ENCODE peak calls at places on chromosomes 4 and X, in seven cellular contexts. W, J, U, E, S, N and Y are unnamed samples. For H3K9me3, the result is how much of the 10 kb centered on the place peaks cover.

GRCh38 chrX:139200793-139201192 is 329.7 kb upstream of the F9 start:
- DNase-seq in W (no peak), J (no peak), U (no peak), E (no peak), S (no peak), N (no peak), Y (peak)

GRCh38 chrX:118562574-118563164 is 67.1 kb downstream of the DOCK11 start:
- DNase-seq in W (no peak), J (no peak), U (no peak), E (no peak), S (no peak), N (no peak), Y (no peak)

GRCh38 chr4:56755901-56756300 is 65.6 kb downstream of the SPINK2 start:
- DNase-seq in W (no peak), J (no peak), U (peak), E (no peak), S (no peak), N (no peak), Y (peak)

GRCh38 chrX:101977091-101977490 is 45.3 kb upstream of the ZMAT1 start:
- DNase-seq in W (no peak), J (no peak), U (no peak), E (no peak), S (no peak), N (no peak), Y (no peak)

GRCh38 chrX:74535633-74536141 is 78.7 kb downstream of the RLIM start:
- DNase-seq in W (peak), J (peak), U (no peak), E (peak), S (peak), N (peak), Y (peak)

GRCh38 chr4:7781993-7782392 is 157.7 kb downstream of the AFAP1 start:
- DNase-seq in W (no peak), J (peak), U (peak), E (no peak), S (no peak), N (no peak), Y (no peak)

GRCh38 chr4:148007303-148007702 is 275.4 kb downstream of the ARHGAP10 start:
- DNase-seq in W (no peak), J (no peak), U (peak), E (no peak), S (no peak), N (no peak), Y (peak)

GRCh38 chrX:68421651-68422050 is 11.6 kb downstream of the OPHN1 start:
- DNase-seq in W (no peak), J (no peak), U (no peak), E (no peak), S (no peak), N (no peak), Y (no peak)

GRCh38 chrX:15310117-15310516 is 5.3 kb downstream of the ASB11 start:
- DNase-seq in W (no peak), J (no peak), U (peak), E (peak), S (no peak), N (peak), Y (no peak)

GRCh38 chr4:44927361-44928061 is 201.2 kb upstream of the GNPDA2 start:
- DNase-seq in W (no peak), J (no peak), U (no peak), E (no peak), S (no peak), N (no peak), Y (no peak)

GRCh38 chr4:69920874-69921273 is 10.0 kb upstream of the CSN1S1 start:
- DNase-seq in W (no peak), J (no peak), U (no peak), E (no peak), S (no peak), N (no peak), Y (no peak)

GRCh38 chrX:22159071-22159470 is 113.6 kb upstream of the CBLL2 start:
- DNase-seq in W (no peak), J (no peak), U (no peak), E (no peak), S (no peak), N (no peak), Y (no peak)

GRCh38 chr4:41573458-41574129 is 35.6 kb downstream of the LIMCH1 start:
- DNase-seq in W (no peak), J (no peak), U (peak), E (no peak), S (no peak), N (no peak), Y (no peak)

GRCh38 chr4:186728631-186729271 is 5.1 kb upstream of the FAT1 start:
- DNase-seq in W (no peak), J (no peak), U (peak), E (no peak), S (no peak), N (no peak), Y (peak)

GRCh38 chrX:38431525-38431924 is 79.1 kb downstream of the OTC start:
- DNase-seq in W (no peak), J (no peak), U (no peak), E (no peak), S (no peak), N (peak), Y (no peak)

GRCh38 chrX:39875834-39876625 is 221.7 kb downstream of the BCOR start:
- DNase-seq in W (no peak), J (no peak), U (no peak), E (no peak), S (no peak), N (no peak), Y (no peak)

GRCh38 chrX:43707812-43708548 is 51.9 kb downstream of the MAOA start:
- DNase-seq in W (no peak), J (peak), U (peak), E (peak), S (peak), N (peak), Y (no peak)

GRCh38 chr4:165248102-165248501 is 40.7 kb downstream of the KLHL2 start:
- DNase-seq in W (no peak), J (no peak), U (no peak), E (no peak), S (no peak), N (no peak), Y (no peak)

GRCh38 chr4:81606796-81607550 is 135.3 kb upstream of the RASGEF1B start:
- DNase-seq in W (no peak), J (no peak), U (no peak), E (no peak), S (no peak), N (no peak), Y (no peak)

DNA sequence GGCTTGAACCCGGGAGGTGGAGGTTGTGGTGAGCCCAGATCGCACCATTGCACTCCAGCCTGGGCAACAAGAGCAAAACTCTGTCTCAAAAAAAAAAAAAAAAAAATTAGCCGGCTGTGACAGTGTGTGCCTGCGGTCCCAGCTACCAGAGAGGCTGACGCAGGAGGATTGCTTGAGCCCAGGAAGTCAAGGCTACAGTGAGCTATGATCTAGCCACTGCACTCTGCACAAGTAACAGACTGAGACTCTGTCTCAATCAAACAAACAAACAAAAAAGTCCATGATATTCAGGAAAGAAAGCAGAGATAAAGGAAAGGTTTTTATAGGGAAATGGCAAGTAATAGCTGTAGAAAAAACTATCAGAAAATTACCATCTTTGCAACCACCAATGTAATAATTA is 2.1 kb upstream of the LAGE3 start:
- DNase-seq in W (no peak), J (no peak), U (no peak), E (no peak), S (no peak), N (no peak), Y (no peak)
- H3K27ac ChIP-seq in W (no peak), J (no peak), U (no peak), E (no peak), S (no peak), N (no peak), Y (no peak)

DNA sequence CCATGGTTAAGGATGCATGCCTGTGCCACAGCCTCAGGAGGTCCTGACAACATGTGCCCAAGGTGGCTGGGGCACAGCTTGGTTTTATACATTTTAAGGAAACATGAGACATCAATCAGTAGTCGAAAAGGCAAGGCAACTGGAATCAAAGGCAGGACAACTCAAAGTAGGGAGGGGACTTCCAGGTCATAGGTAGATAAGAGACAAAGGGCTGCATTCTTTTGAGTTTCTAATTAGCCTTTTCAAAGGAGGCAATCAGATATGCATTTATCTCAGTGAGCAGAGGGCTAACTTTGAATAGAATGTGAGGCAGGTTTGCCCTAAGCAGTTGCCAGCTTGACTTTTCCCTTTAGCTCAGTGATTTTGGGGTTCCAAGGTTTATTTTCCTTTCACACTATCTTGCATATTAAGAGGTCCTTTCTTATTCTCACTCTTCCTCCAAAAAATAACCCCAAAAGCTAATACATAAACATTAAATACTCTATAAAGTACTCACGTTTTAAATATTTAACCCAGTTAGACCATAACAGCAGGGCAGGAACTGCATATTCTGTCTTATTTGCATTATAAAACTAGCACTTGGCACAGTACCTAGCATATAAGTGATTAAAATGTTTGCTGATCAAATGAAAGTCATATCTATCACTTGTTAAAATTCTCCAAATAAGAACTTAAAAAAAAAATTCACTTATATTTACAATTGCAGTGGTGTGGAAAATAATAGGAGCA is 36.3 kb upstream of the UGT8 start:
- DNase-seq in W (no peak), J (no peak), U (no peak), E (no peak), S (no peak), N (no peak), Y (no peak)
- H3K9me3 ChIP-seq in W (under half), J (under half), U (under half), E (under half), S (under half), N (under half), Y (under half)

DNA sequence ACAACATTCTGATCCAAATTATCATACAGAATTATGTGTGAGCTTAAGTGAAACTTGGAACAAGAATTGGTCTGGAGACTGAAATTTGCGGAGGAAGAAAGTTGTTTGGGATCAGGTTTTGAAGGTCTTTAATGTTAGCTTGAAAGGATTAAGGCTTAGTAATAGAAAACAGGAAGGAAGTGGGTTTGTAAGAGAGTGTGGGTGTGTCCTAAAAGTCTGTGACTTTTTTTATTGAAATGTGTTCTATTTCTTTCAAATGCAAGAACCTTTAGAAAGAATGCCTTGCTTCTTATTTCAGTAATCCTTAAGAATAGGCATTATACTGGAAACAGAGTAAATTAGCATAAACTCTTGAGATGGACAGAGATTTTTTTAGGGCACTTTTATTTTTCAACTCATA is 198.0 kb downstream of the GALNTL6 start:
- DNase-seq in W (no peak), J (no peak), U (no peak), E (no peak), S (no peak), N (no peak), Y (no peak)
- H3K4me3 ChIP-seq in W (no peak), J (no peak), U (no peak), E (no peak), S (no peak), N (no peak), Y (no peak)

DNA sequence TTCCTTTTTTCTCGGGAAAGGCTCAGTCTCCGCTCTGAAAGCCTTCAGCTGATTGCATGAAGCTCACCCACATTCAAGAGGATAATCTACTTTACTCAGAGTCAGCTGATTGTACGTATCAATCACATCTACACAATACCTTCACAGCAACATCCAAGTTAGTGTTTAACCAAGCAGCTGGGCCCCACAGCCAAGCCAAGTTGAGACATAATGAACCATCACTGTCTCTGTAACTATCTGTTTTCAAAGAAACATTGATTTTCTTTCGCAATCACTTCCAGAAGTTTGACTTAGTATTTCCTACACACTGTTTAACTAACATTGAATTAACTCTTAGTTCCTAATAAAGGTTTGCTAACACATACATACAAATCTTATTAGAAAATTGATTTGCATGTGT is 40.3 kb downstream of the RWDD4 start:
- DNase-seq in W (no peak), J (no peak), U (no peak), E (no peak), S (no peak), N (peak), Y (no peak)
- H3K27ac ChIP-seq in W (no peak), J (no peak), U (no peak), E (no peak), S (no peak), N (peak), Y (no peak)

GRCh38 chr4:328729-329128 is 8.9 kb upstream of the ZNF141 start:
- DNase-seq in W (no peak), J (no peak), U (no peak), E (no peak), S (no peak), N (no peak), Y (no peak)
- H3K9me3 ChIP-seq in W (under half), J (under half), U (under half), E (under half), S (under half), N (under half), Y (under half)

GRCh38 chr4:107618656-107619055 is 101.4 kb downstream of the PAPSS1 start:
- DNase-seq in W (no peak), J (no peak), U (no peak), E (no peak), S (no peak), N (no peak), Y (no peak)

GRCh38 chr4:107619731-107620130 is 100.3 kb downstream of the PAPSS1 start:
- DNase-seq in W (no peak), J (no peak), U (no peak), E (no peak), S (no peak), N (no peak), Y (no peak)

GRCh38 chr4:107616838-107617389 is 103.1 kb downstream of the PAPSS1 start:
- DNase-seq in W (no peak), J (no peak), U (no peak), E (no peak), S (no peak), N (no peak), Y (no peak)

GRCh38 chr4:107622006-107622405 is 98.0 kb downstream of the PAPSS1 start:
- DNase-seq in W (no peak), J (no peak), U (no peak), E (no peak), S (no peak), N (no peak), Y (no peak)

GRCh38 chr4:107619065-107619464 is 101.0 kb downstream of the PAPSS1 start:
- DNase-seq in W (no peak), J (no peak), U (no peak), E (no peak), S (no peak), N (no peak), Y (peak)
- H3K4me3 ChIP-seq in W (no peak), J (no peak), U (no peak), E (no peak), S (no peak), N (no peak), Y (no peak)

DNA sequence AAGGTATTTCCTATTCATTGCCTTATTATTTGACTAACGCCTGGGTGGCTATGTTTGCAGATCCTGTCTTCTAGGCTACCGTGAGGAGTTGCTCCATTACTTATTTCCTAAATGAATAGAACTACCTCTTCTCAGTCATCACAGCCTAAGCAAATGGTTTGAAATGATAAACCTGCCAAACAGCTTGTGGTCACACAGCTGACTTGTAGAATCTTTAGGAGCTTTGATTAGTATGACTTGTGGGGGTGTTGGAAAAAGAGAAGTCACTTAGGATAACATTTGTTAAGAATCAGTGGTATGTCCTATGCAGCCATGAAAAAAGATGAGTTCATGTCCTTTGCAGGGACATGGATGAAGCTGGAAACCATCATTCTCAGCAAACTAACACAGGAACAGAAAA is 169.3 kb downstream of the PPARGC1A start:
- DNase-seq in W (no peak), J (no peak), U (no peak), E (no peak), S (no peak), N (no peak), Y (no peak)
- H3K27ac ChIP-seq in W (no peak), J (no peak), U (no peak), E (no peak), S (no peak), N (no peak), Y (no peak)

DNA sequence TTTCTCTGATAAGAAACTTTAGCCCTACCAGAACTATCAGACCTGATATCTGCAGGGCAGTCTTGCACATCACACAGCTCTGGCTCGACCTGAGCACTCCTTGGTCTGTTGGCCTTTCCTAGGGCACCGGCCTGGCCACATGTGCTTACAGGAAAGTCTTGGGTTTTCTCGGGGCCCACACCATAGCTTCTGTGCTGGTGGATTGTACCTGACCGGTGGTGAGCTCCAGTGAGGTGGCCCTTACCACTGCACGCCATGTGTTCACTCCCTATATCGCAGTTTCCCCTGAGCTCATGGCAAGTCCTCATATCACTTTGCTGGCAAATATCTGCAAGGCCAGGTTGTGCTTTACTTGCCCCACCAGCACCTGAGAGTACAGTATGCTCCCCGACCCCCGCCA is 2637.4 kb downstream of the ARAP2 start:
- DNase-seq in W (no peak), J (no peak), U (no peak), E (no peak), S (no peak), N (no peak), Y (no peak)
- H3K9me3 ChIP-seq in W (under half), J (under half), U (under half), E (under half), S (under half), N (under half), Y (under half)

GRCh38 chr4:153467154-153467896 is 1.2 kb downstream of the TMEM131L start:
- DNase-seq in W (peak), J (peak), U (peak), E (peak), S (peak), N (peak), Y (no peak)

GRCh38 chr4:153468587-153468986 is 2.4 kb downstream of the TMEM131L start:
- DNase-seq in W (no peak), J (no peak), U (no peak), E (no peak), S (no peak), N (no peak), Y (no peak)

GRCh38 chr4:153466637-153467153 is 535 bp downstream of the TMEM131L start:
- DNase-seq in W (peak), J (peak), U (no peak), E (no peak), S (peak), N (no peak), Y (no peak)

GRCh38 chr4:153465922-153466636 is at the start of gene TMEM131L:
- DNase-seq in W (peak), J (peak), U (no peak), E (peak), S (peak), N (peak), Y (peak)

GRCh38 chr4:153467897-153468262 is 1.7 kb downstream of the TMEM131L start:
- DNase-seq in W (no peak), J (no peak), U (no peak), E (no peak), S (no peak), N (no peak), Y (no peak)
- H3K4me3 ChIP-seq in W (peak), J (peak), U (peak), E (peak), S (peak), N (peak), Y (peak)

GRCh38 chr4:75848891-75849290 is 53.4 kb downstream of the PPEF2 start:
- DNase-seq in W (no peak), J (no peak), U (no peak), E (no peak), S (no peak), N (no peak), Y (no peak)

GRCh38 chr4:75843596-75843995 is 58.7 kb downstream of the PPEF2 start:
- DNase-seq in W (no peak), J (no peak), U (no peak), E (no peak), S (no peak), N (no peak), Y (no peak)

GRCh38 chr4:75844151-75844662 is 58.0 kb downstream of the PPEF2 start:
- DNase-seq in W (no peak), J (no peak), U (peak), E (no peak), S (no peak), N (no peak), Y (peak)

GRCh38 chr4:75849459-75849858 is 52.8 kb downstream of the PPEF2 start:
- DNase-seq in W (peak), J (no peak), U (no peak), E (no peak), S (no peak), N (no peak), Y (no peak)

DNA sequence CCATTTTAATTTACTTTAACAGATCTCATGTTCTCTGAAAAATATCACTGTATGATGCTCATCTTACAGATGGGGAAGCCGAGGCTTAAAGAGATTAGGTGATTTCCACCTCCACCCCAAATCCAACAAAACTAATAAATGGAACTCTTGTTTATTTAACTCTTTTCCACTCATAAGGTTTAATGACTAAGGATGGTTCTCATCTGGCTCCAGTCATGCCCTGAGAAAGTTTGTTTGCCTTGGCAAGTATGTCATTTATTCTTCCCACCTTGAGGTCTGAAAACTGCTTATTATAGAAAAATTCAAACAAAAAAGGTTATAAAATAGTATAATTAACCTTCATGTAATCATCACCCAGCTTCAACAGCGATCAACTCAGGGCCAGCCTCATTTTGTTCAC is 56.3 kb downstream of the PPEF2 start:
- DNase-seq in W (no peak), J (no peak), U (no peak), E (no peak), S (no peak), N (no peak), Y (no peak)
- H3K27ac ChIP-seq in W (no peak), J (no peak), U (no peak), E (no peak), S (no peak), N (no peak), Y (no peak)